ENCODE peak calls at places on chromosomes 5 and 9, in six cellular contexts. Y, O, P, E, M and X are unnamed samples.

GRCh38 chr5:124289122-124289521 is 457.3 kb downstream of the ZNF608 start:
- DNase-seq in P (no peak), O (no peak), Y (no peak), E (no peak), M (no peak), X (peak; percentile 73)

GRCh38 chr9:70101265-70101664 is 57.6 kb downstream of the MAMDC2 start:
- DNase-seq in M (no peak), Y (no peak), P (no peak), E (no peak), O (no peak), X (no peak)

GRCh38 chr9:129889936-129890717 is 54.9 kb downstream of the USP20 start:
- DNase-seq in O (no peak), P (peak; percentile 81), M (no peak), E (no peak), Y (no peak), X (peak; percentile 77)

GRCh38 chr5:37889612-37890317 is 49.9 kb upstream of the GDNF start:
- DNase-seq in Y (peak; percentile 74), E (no peak), M (no peak), P (no peak), O (no peak), X (no peak)

GRCh38 chr9:18857769-18858168 is 175.2 kb downstream of the SAXO1 start:
- DNase-seq in M (no peak), Y (peak; percentile 34), O (no peak), P (no peak), E (no peak), X (no peak)

GRCh38 chr5:177423671-177424070 is 2.8 kb upstream of the GRK6 start:
- DNase-seq in M (no peak), P (no peak), E (no peak), Y (no peak), O (no peak), X (no peak)

GRCh38 chr9:83933804-83934203 is 12.6 kb upstream of the KIF27 start:
- DNase-seq in Y (no peak), M (no peak), E (no peak), O (peak; percentile 68), P (no peak), X (peak; percentile 69)

GRCh38 chr5:16807475-16807874 is 128.6 kb downstream of the MYO10 start:
- DNase-seq in M (no peak), P (no peak), O (no peak), Y (no peak), E (no peak), X (no peak)

GRCh38 chr9:98747476-98747875 is 38.7 kb upstream of the GABBR2 start:
- DNase-seq in M (no peak), Y (no peak), P (no peak), O (no peak), E (no peak), X (no peak)

GRCh38 chr9:135857371-135857786 is 50.0 kb downstream of the CAMSAP1 start:
- DNase-seq in O (no peak), E (no peak), M (no peak), P (no peak), Y (peak; percentile 14), X (no peak)

GRCh38 chr9:121267689-121268597 is at the start of gene GSN:
- DNase-seq in O (peak; percentile 89), Y (no peak), P (peak; percentile 66), E (peak; percentile 29), M (peak; percentile 92), X (peak; percentile 87)

GRCh38 chr5:125484272-125485002 is 738.0 kb upstream of the ZNF608 start:
- DNase-seq in Y (peak; percentile 48), M (peak; percentile 92), O (peak; percentile 86), P (no peak), E (no peak), X (peak; percentile 38)